ENCODE peak calls at places on chromosomes 11 and 22, in eight cellular contexts. One of them, this sample, is unnamed.
A peak's percentile ranks its signal among the peaks of the same experiment; 100 is the strongest.

GRCh38 chr22:33380789-33381530 is 322.8 kb upstream of the SYN3 start:
- DNase-seq in activated effector memory CD4-positive, alpha-beta T cell treated with anti-CD3 and anti-CD28 coated beads, Interleukin-2, amount 50 U/mL, for 16 hours: no peak
- DNase-seq in left cardiac atrium: no peak
- DNase-seq in cardiac septum: no peak
- DNase-seq in GM23338: no peak
- DNase-seq in ELR: no peak
- DNase-seq in adrenal gland: no peak
- DNase-seq in retina: no peak
- DNase-seq in this sample: no peak

GRCh38 chr11:93051181-93051580 is 81.7 kb downstream of the MTNR1B start:
- DNase-seq in activated effector memory CD4-positive, alpha-beta T cell treated with anti-CD3 and anti-CD28 coated beads, Interleukin-2, amount 50 U/mL, for 16 hours: no peak
- DNase-seq in left cardiac atrium: no peak
- DNase-seq in cardiac septum: no peak
- DNase-seq in GM23338: no peak
- DNase-seq in ELR: peak; percentile 15
- DNase-seq in adrenal gland: no peak
- DNase-seq in retina: no peak
- DNase-seq in this sample: no peak

GRCh38 chr22:24433868-24434471 is 6.6 kb downstream of the ADORA2A start:
- DNase-seq in activated effector memory CD4-positive, alpha-beta T cell treated with anti-CD3 and anti-CD28 coated beads, Interleukin-2, amount 50 U/mL, for 16 hours: no peak
- DNase-seq in left cardiac atrium: no peak
- DNase-seq in cardiac septum: no peak
- DNase-seq in GM23338: no peak
- DNase-seq in ELR: peak; percentile 95
- DNase-seq in adrenal gland: peak; percentile 47
- DNase-seq in retina: no peak
- DNase-seq in this sample: no peak

GRCh38 chr11:118277312-118277711 is 13.2 kb upstream of the MPZL2 start:
- DNase-seq in activated effector memory CD4-positive, alpha-beta T cell treated with anti-CD3 and anti-CD28 coated beads, Interleukin-2, amount 50 U/mL, for 16 hours: no peak
- DNase-seq in left cardiac atrium: no peak
- DNase-seq in cardiac septum: no peak
- DNase-seq in GM23338: peak; percentile 17
- DNase-seq in ELR: peak; percentile 84
- DNase-seq in adrenal gland: no peak
- DNase-seq in retina: no peak
- DNase-seq in this sample: no peak

GRCh38 chr11:64844330-64845124 is at the start of gene CDC42BPG:
- DNase-seq in activated effector memory CD4-positive, alpha-beta T cell treated with anti-CD3 and anti-CD28 coated beads, Interleukin-2, amount 50 U/mL, for 16 hours: peak; percentile 87
- DNase-seq in left cardiac atrium: peak; percentile 68
- DNase-seq in cardiac septum: no peak
- DNase-seq in GM23338: peak; percentile 97
- DNase-seq in ELR: peak; percentile 74
- DNase-seq in adrenal gland: peak; percentile 72
- DNase-seq in retina: peak; percentile 63
- DNase-seq in this sample: peak; percentile 95

GRCh38 chr11:126423743-126424142 is 68.3 kb downstream of the ST3GAL4 start:
- DNase-seq in activated effector memory CD4-positive, alpha-beta T cell treated with anti-CD3 and anti-CD28 coated beads, Interleukin-2, amount 50 U/mL, for 16 hours: no peak
- DNase-seq in left cardiac atrium: no peak
- DNase-seq in cardiac septum: no peak
- DNase-seq in GM23338: no peak
- DNase-seq in ELR: no peak
- DNase-seq in adrenal gland: peak; percentile 95
- DNase-seq in retina: no peak
- DNase-seq in this sample: no peak

GRCh38 chr11:98979212-98979611 is 41.5 kb upstream of the CNTN5 start:
- DNase-seq in activated effector memory CD4-positive, alpha-beta T cell treated with anti-CD3 and anti-CD28 coated beads, Interleukin-2, amount 50 U/mL, for 16 hours: no peak
- DNase-seq in left cardiac atrium: no peak
- DNase-seq in cardiac septum: no peak
- DNase-seq in GM23338: no peak
- DNase-seq in ELR: no peak
- DNase-seq in adrenal gland: no peak
- DNase-seq in retina: no peak
- DNase-seq in this sample: no peak

GRCh38 chr11:86214710-86215109 is 29.8 kb upstream of the EED start:
- DNase-seq in activated effector memory CD4-positive, alpha-beta T cell treated with anti-CD3 and anti-CD28 coated beads, Interleukin-2, amount 50 U/mL, for 16 hours: peak; percentile 85
- DNase-seq in left cardiac atrium: no peak
- DNase-seq in cardiac septum: no peak
- DNase-seq in GM23338: no peak
- DNase-seq in ELR: no peak
- DNase-seq in adrenal gland: no peak
- DNase-seq in retina: no peak
- DNase-seq in this sample: no peak

GRCh38 chr11:11841121-11841604 is 609 bp upstream of the USP47 start:
- DNase-seq in activated effector memory CD4-positive, alpha-beta T cell treated with anti-CD3 and anti-CD28 coated beads, Interleukin-2, amount 50 U/mL, for 16 hours: no peak
- DNase-seq in left cardiac atrium: peak; percentile 57
- DNase-seq in cardiac septum: peak; percentile 80
- DNase-seq in GM23338: peak; percentile 52
- DNase-seq in ELR: peak; percentile 53
- DNase-seq in adrenal gland: peak; percentile 38
- DNase-seq in retina: no peak
- DNase-seq in this sample: no peak

GRCh38 chr11:120576606-120577005 is 65.1 kb downstream of the GRIK4 start:
- DNase-seq in activated effector memory CD4-positive, alpha-beta T cell treated with anti-CD3 and anti-CD28 coated beads, Interleukin-2, amount 50 U/mL, for 16 hours: peak; percentile 36
- DNase-seq in left cardiac atrium: no peak
- DNase-seq in cardiac septum: peak; percentile 55
- DNase-seq in GM23338: no peak
- DNase-seq in ELR: no peak
- DNase-seq in adrenal gland: no peak
- DNase-seq in retina: no peak
- DNase-seq in this sample: no peak

GRCh38 chr11:2570841-2571597 is 126.2 kb downstream of the KCNQ1 start:
- DNase-seq in activated effector memory CD4-positive, alpha-beta T cell treated with anti-CD3 and anti-CD28 coated beads, Interleukin-2, amount 50 U/mL, for 16 hours: peak; percentile 36
- DNase-seq in left cardiac atrium: no peak
- DNase-seq in cardiac septum: peak; percentile 70
- DNase-seq in GM23338: no peak
- DNase-seq in ELR: no peak
- DNase-seq in adrenal gland: no peak
- DNase-seq in retina: no peak
- DNase-seq in this sample: no peak

GRCh38 chr11:26842458-26842841 is 120.6 kb upstream of the SLC5A12 start:
- DNase-seq in activated effector memory CD4-positive, alpha-beta T cell treated with anti-CD3 and anti-CD28 coated beads, Interleukin-2, amount 50 U/mL, for 16 hours: no peak
- DNase-seq in left cardiac atrium: no peak
- DNase-seq in cardiac septum: no peak
- DNase-seq in GM23338: no peak
- DNase-seq in ELR: no peak
- DNase-seq in adrenal gland: no peak
- DNase-seq in retina: no peak
- DNase-seq in this sample: no peak

GRCh38 chr11:87114093-87114492 is 76.4 kb downstream of the TMEM135 start:
- DNase-seq in activated effector memory CD4-positive, alpha-beta T cell treated with anti-CD3 and anti-CD28 coated beads, Interleukin-2, amount 50 U/mL, for 16 hours: no peak
- DNase-seq in left cardiac atrium: no peak
- DNase-seq in cardiac septum: no peak
- DNase-seq in GM23338: no peak
- DNase-seq in ELR: no peak
- DNase-seq in adrenal gland: no peak
- DNase-seq in retina: no peak
- DNase-seq in this sample: no peak

GRCh38 chr11:68309621-68310185 is 2.7 kb upstream of the LRP5 start:
- DNase-seq in activated effector memory CD4-positive, alpha-beta T cell treated with anti-CD3 and anti-CD28 coated beads, Interleukin-2, amount 50 U/mL, for 16 hours: no peak
- DNase-seq in left cardiac atrium: no peak
- DNase-seq in cardiac septum: no peak
- DNase-seq in GM23338: no peak
- DNase-seq in ELR: peak; percentile 22
- DNase-seq in adrenal gland: no peak
- DNase-seq in retina: no peak
- DNase-seq in this sample: no peak

GRCh38 chr11:14974021-14974698 is 2.0 kb upstream of the CALCA start:
- DNase-seq in activated effector memory CD4-positive, alpha-beta T cell treated with anti-CD3 and anti-CD28 coated beads, Interleukin-2, amount 50 U/mL, for 16 hours: no peak
- DNase-seq in left cardiac atrium: peak; percentile 20
- DNase-seq in cardiac septum: no peak
- DNase-seq in GM23338: peak; percentile 75
- DNase-seq in ELR: no peak
- DNase-seq in adrenal gland: no peak
- DNase-seq in retina: peak; percentile 87
- DNase-seq in this sample: no peak

This sample was measured in D341Med.